ENCODE peak calls at places on chromosomes 6 and 20, in six cellular contexts. N is HCT116, V is K562, Z is H1, J is HepG2, L is GM12878. U is an unnamed sample. For H3K4me1, the result is how much of the 10 kb centered on the place peaks cover.

GRCh38 chr6:551405-551804 is 105.5 kb downstream of the HUS1B start:
- DNase-seq in Z (peak), J (peak), N (no peak), L (no peak), V (peak), U (peak)

GRCh38 chr20:14245368-14245970 is 91.9 kb downstream of the FLRT3 start:
- DNase-seq in L (no peak), N (no peak), J (no peak), V (no peak), Z (no peak), U (no peak)

GRCh38 chr6:165820407-165820806 is 157.4 kb upstream of the PDE10A start:
- DNase-seq in Z (no peak), L (no peak), J (no peak), N (no peak), V (no peak), U (no peak)

GRCh38 chr20:325043-325888 is at the start of gene SOX12:
- DNase-seq in V (peak), N (peak), L (peak), Z (peak), J (peak), U (peak)

GRCh38 chr20:32576560-32576959 is 8.6 kb downstream of the NOL4L start:
- DNase-seq in L (no peak), Z (no peak), J (no peak), V (no peak), N (no peak), U (no peak)

GRCh38 chr6:158818008-158818579 is 1.1 kb downstream of the EZR start:
- DNase-seq in V (peak), J (peak), N (no peak), L (no peak), Z (peak), U (peak)

GRCh38 chr6:50699086-50699886 is 14.0 kb upstream of the TFAP2D start:
- DNase-seq in J (no peak), V (no peak), N (no peak), Z (no peak), L (no peak), U (no peak)

GRCh38 chr6:35082046-35082732 is 59.0 kb downstream of the TCP11 start:
- DNase-seq in N (no peak), Z (no peak), V (no peak), L (no peak), J (no peak), U (no peak)

GRCh38 chr6:167791036-167791779 is 35.5 kb upstream of the AFDN start:
- DNase-seq in L (no peak), J (peak), V (no peak), N (no peak), Z (peak), U (no peak)

GRCh38 chr6:51983564-51983963 is 103.8 kb downstream of the PKHD1 start:
- DNase-seq in V (no peak), N (no peak), L (no peak), J (no peak), Z (no peak), U (no peak)

GRCh38 chr6:85425997-85426396 is 23.9 kb upstream of the NT5E start:
- DNase-seq in Z (no peak), J (no peak), V (no peak), L (no peak), N (no peak), U (no peak)

GRCh38 chr6:85431271-85431670 is 18.6 kb upstream of the NT5E start:
- DNase-seq in L (no peak), J (no peak), Z (no peak), N (no peak), V (no peak), U (no peak)

GRCh38 chr6:85428486-85428885 is 21.4 kb upstream of the NT5E start:
- DNase-seq in J (no peak), N (no peak), L (no peak), Z (no peak), V (no peak), U (no peak)

GRCh38 chr6:85432554-85432953 is 17.3 kb upstream of the NT5E start:
- DNase-seq in J (no peak), V (no peak), Z (no peak), L (no peak), N (no peak), U (no peak)

GRCh38 chr6:85429346-85429745 is 20.5 kb upstream of the NT5E start:
- DNase-seq in J (no peak), N (no peak), L (no peak), Z (no peak), V (no peak), U (no peak)
- H3K4me3 ChIP-seq in J (no peak), N (no peak), L (no peak), Z (no peak), V (no peak), U (no peak)

DNA sequence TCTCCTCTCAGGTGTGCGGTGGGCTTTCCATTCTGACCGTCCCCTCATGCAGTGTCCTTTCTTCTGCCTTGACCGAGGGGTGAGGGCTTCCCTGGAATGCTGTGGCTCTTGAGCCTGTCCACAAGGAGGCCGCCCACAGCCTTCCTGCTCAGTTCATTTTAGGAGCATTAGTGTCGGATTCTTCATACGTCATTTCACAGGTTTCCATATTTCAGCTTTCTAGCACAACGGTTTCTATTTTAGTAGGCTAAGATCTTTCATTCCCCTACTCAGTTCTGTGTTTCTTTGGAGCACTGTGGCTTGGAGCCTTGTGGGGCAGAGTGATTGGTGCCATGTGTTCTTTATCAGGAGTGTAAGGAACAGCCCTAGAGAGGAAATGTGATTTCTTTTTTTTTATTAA is 5.5 kb downstream of the PPP1R3G start:
- DNase-seq in J (no peak), Z (no peak), N (no peak), L (no peak), V (no peak), U (no peak)
- H3K4me1 ChIP-seq in J (half or more), Z (under half), N (under half), L (under half), V (under half), U (under half)

GRCh38 chr6:1908784-1909183 is 299.1 kb downstream of the FOXC1 start:
- DNase-seq in Z (no peak), V (no peak), N (no peak), L (no peak), J (no peak), U (no peak)

GRCh38 chr6:1912731-1913130 is 303.0 kb downstream of the FOXC1 start:
- DNase-seq in V (no peak), Z (no peak), J (no peak), L (no peak), N (no peak), U (no peak)

GRCh38 chr6:1913572-1913971 is 303.9 kb downstream of the FOXC1 start:
- DNase-seq in N (no peak), Z (no peak), L (no peak), V (no peak), J (no peak), U (no peak)

GRCh38 chr6:1911476-1911875 is 301.8 kb downstream of the FOXC1 start:
- DNase-seq in V (no peak), L (no peak), N (no peak), Z (no peak), J (no peak), U (no peak)

GRCh38 chr6:1910621-1911407 is 301.1 kb downstream of the FOXC1 start:
- DNase-seq in L (no peak), Z (no peak), V (no peak), J (no peak), N (no peak), U (no peak)
- TF ChIP-seq ZNF274 in L (no peak), Z (no peak), V (no peak), J (no peak), N (no peak), U (no peak)

DNA sequence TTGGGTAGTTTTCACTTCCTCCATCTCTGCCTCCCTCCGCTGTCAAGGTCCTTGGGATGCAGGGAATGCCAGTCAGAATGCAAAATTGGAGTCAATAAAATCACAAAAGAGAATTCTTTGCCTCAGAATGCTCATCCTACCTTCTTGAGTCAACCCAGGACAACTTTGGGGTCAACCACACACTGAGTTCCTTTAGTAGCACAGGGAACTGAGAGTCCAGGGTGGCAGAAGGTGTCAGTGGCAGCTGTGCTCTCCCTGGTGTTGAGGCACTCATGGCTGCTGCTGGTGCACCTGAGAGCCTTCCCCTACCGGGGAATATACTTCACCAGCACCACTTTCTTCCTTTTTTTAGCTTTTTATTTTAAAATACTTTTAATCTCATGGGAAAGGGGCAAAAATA is 829 bp upstream of the NOTCH4 start:
- DNase-seq in N (no peak), V (no peak), L (no peak), J (no peak), Z (no peak), U (no peak)
- H3K4me3 ChIP-seq in N (no peak), V (no peak), L (no peak), J (no peak), Z (no peak), U (no peak)

GRCh38 chr20:21681932-21682318 is 23.5 kb upstream of the PAX1 start:
- DNase-seq in V (no peak), N (no peak), L (no peak), Z (no peak), J (no peak), U (no peak)

GRCh38 chr20:21677781-21678180 is 27.7 kb upstream of the PAX1 start:
- DNase-seq in N (no peak), V (no peak), Z (no peak), L (no peak), J (no peak), U (no peak)

GRCh38 chr20:21684671-21685070 is 20.8 kb upstream of the PAX1 start:
- DNase-seq in N (no peak), J (no peak), V (no peak), Z (no peak), L (no peak), U (no peak)

GRCh38 chr20:21681219-21681931 is 24.1 kb upstream of the PAX1 start:
- DNase-seq in J (no peak), Z (no peak), V (no peak), L (no peak), N (no peak), U (no peak)

GRCh38 chr20:21682576-21682975 is 22.9 kb upstream of the PAX1 start:
- DNase-seq in V (no peak), Z (no peak), J (no peak), N (no peak), L (no peak), U (no peak)
- H3K4me1 ChIP-seq in V (under half), Z (under half), J (under half), N (under half), L (under half), U (under half)

DNA sequence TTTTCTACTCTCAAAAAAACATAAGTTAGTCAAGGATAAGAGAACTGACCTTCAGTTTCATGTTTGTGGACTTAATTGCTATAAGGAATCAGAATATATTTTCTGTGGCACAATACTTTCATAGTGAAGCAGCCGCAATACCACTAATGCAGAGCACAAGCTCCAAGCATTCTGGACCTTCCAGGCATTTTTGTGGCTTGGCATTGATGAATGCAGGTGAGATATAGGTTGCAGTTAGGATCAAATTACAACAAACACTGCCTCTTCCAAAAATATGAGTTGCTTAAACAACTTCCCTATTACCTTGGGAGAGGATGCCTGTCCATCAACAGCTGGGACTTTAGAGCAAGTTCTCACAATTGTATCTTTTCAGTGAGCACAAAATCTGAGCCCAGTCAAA is 162.8 kb upstream of the RSPO3 start:
- DNase-seq in V (no peak), L (no peak), N (no peak), Z (no peak), J (no peak), U (no peak)
- TF ChIP-seq ZNF274 in V (no peak), L (no peak), N (no peak), Z (no peak), J (no peak), U (no peak)

GRCh38 chr20:35447082-35447789 is 8.2 kb upstream of the CEP250 start:
- DNase-seq in N (peak), L (peak), V (peak), Z (peak), J (peak), U (peak)

GRCh38 chr20:35444226-35444625 is 6.2 kb upstream of the GDF5 start:
- DNase-seq in V (no peak), Z (no peak), N (no peak), J (no peak), L (no peak), U (no peak)

GRCh38 chr20:35443003-35443402 is 5.0 kb upstream of the GDF5 start:
- DNase-seq in V (no peak), Z (no peak), L (no peak), J (no peak), N (no peak), U (no peak)

GRCh38 chr20:35448788-35449373 is 6.5 kb upstream of the CEP250 start:
- DNase-seq in V (no peak), L (no peak), N (no peak), J (peak), Z (no peak), U (no peak)

GRCh38 chr20:35446356-35447078 is 8.5 kb upstream of the GDF5 start:
- DNase-seq in J (no peak), L (no peak), N (no peak), V (no peak), Z (no peak), U (no peak)
- H3K4me3 ChIP-seq in J (peak), L (no peak), N (no peak), V (no peak), Z (no peak), U (no peak)

GRCh38 chr6:144664947-144665346 is 379.8 kb downstream of the UTRN start:
- DNase-seq in Z (no peak), L (no peak), V (no peak), N (no peak), J (no peak), U (no peak)

GRCh38 chr6:144667517-144667916 is 382.4 kb downstream of the UTRN start:
- DNase-seq in L (no peak), N (no peak), Z (no peak), J (no peak), V (no peak), U (no peak)

GRCh38 chr6:144662812-144663211 is 377.7 kb downstream of the UTRN start:
- DNase-seq in V (no peak), Z (no peak), N (no peak), J (no peak), L (no peak), U (no peak)

GRCh38 chr6:144661101-144661806 is 376.1 kb downstream of the UTRN start:
- DNase-seq in V (no peak), J (peak), Z (no peak), N (no peak), L (no peak), U (no peak)

GRCh38 chr6:144664281-144664680 is 379.1 kb downstream of the UTRN start:
- DNase-seq in L (no peak), N (no peak), V (no peak), J (no peak), Z (no peak), U (no peak)
- H3K4me1 ChIP-seq in L (under half), N (under half), V (under half), J (half or more), Z (under half), U (under half)

GRCh38 chr6:127023001-127023778 is 95.3 kb upstream of the RSPO3 start:
- DNase-seq in L (no peak), J (peak), V (no peak), Z (no peak), N (no peak), U (no peak)

GRCh38 chr6:127019828-127020227 is 98.6 kb upstream of the RSPO3 start:
- DNase-seq in L (no peak), Z (no peak), J (no peak), V (no peak), N (no peak), U (no peak)

GRCh38 chr6:127026247-127026646 is 92.2 kb upstream of the RSPO3 start:
- DNase-seq in V (no peak), N (peak), L (no peak), J (no peak), Z (no peak), U (peak)

GRCh38 chr6:127022297-127022696 is 96.2 kb upstream of the RSPO3 start:
- DNase-seq in N (no peak), Z (no peak), L (no peak), J (peak), V (no peak), U (no peak)
- TF ChIP-seq ZNF274 in N (no peak), Z (no peak), L (no peak), J (no peak), V (no peak), U (no peak)

U was measured in NT2/D1.